ENCODE peak calls at places on chromosomes 12 and 14, in four cellular contexts. V is activated B cell treated with CpG ODN at 0.5 μM for 24 hours; K is CD8-positive, alpha-beta T cell; M is heart left ventricle. R is an unnamed sample.
A peak's percentile ranks its signal among the peaks of the same experiment; 100 is the strongest.

GRCh38 chr14:68713782-68714181 is 79.1 kb downstream of the ZFP36L1 start:
- DNase-seq in V (no peak), K (no peak), M (no peak), R (no peak)

GRCh38 chr14:59313063-59314018 is 124.9 kb downstream of the DAAM1 start:
- DNase-seq in V (no peak), K (no peak), M (no peak), R (no peak)

GRCh38 chr12:56929780-56930179 is 4.4 kb downstream of the SDR9C7 start:
- DNase-seq in V (no peak), K (no peak), M (no peak), R (no peak)

GRCh38 chr12:6615802-6616201 is 8.6 kb upstream of the CHD4 start:
- DNase-seq in V (no peak), K (no peak), M (no peak), R (no peak)

GRCh38 chr12:93427779-93428564 is 13.8 kb downstream of the UBE2N start:
- DNase-seq in V (no peak), K (no peak), M (no peak), R (no peak)

GRCh38 chr14:106813477-106813823 is 1287.1 kb downstream of the TMEM121 start:
- DNase-seq in V (no peak), K (no peak), M (no peak), R (no peak)

GRCh38 chr14:54267172-54267571 is 129.6 kb upstream of the CDKN3 start:
- DNase-seq in V (no peak), K (no peak), M (no peak), R (no peak)

GRCh38 chr14:46063872-46064271 is 587.7 kb downstream of the RPL10L start:
- DNase-seq in V (no peak), K (no peak), M (no peak), R (no peak)

GRCh38 chr12:3251691-3252090 is 174.5 kb downstream of the TSPAN9 start:
- DNase-seq in V (no peak), K (no peak), M (peak; percentile 65), R (no peak)

GRCh38 chr14:99881011-99881410 is 87.8 kb downstream of the EML1 start:
- DNase-seq in V (no peak), K (no peak), M (no peak), R (no peak)

GRCh38 chr14:89516173-89516572 is 99.1 kb upstream of the FOXN3 start:
- DNase-seq in V (no peak), K (no peak), M (no peak), R (no peak)

GRCh38 chr14:30779210-30779609 is 95.1 kb upstream of the COCH start:
- DNase-seq in V (no peak), K (no peak), M (no peak), R (no peak)

GRCh38 chr14:96662116-96662901 is 134.9 kb upstream of the VRK1 start:
- DNase-seq in V (no peak), K (no peak), M (no peak), R (no peak)

GRCh38 chr14:42229294-42229693 is 622.6 kb downstream of the LRFN5 start:
- DNase-seq in V (no peak), K (no peak), M (no peak), R (no peak)

GRCh38 chr14:35121026-35121886 is 534 bp downstream of the PPP2R3C start:
- DNase-seq in V (no peak), K (no peak), M (no peak), R (no peak)

GRCh38 chr14:49954171-49954631 is 61.3 kb downstream of the ARF6 start:
- DNase-seq in V (no peak), K (no peak), M (no peak), R (no peak)

GRCh38 chr12:1533205-1533601 is 61.2 kb downstream of the FBXL14 start:
- DNase-seq in V (no peak), K (no peak), M (no peak), R (no peak)

GRCh38 chr14:63909984-63910383 is 57.2 kb downstream of the SYNE2 start:
- DNase-seq in V (no peak), K (no peak), M (no peak), R (no peak)

GRCh38 chr14:20262642-20263128 is 23.6 kb downstream of the OR11H4 start:
- DNase-seq in V (no peak), K (no peak), M (no peak), R (no peak)

GRCh38 chr14:42523656-42524055 is 917.0 kb downstream of the LRFN5 start:
- DNase-seq in V (no peak), K (no peak), M (no peak), R (no peak)

GRCh38 chr12:22101749-22102243 is 55.8 kb downstream of the CMAS start:
- DNase-seq in V (no peak), K (no peak), M (peak; percentile 31), R (peak; percentile 45)

GRCh38 chr12:644818-645552 is 18.3 kb downstream of the NINJ2 start:
- DNase-seq in V (no peak), K (no peak), M (no peak), R (no peak)

GRCh38 chr14:69260246-69260978 is 454 bp downstream of the GALNT16 start:
- DNase-seq in V (no peak), K (no peak), M (no peak), R (no peak)

GRCh38 chr14:76257842-76258397 is 106.2 kb downstream of the GPATCH2L start:
- DNase-seq in V (no peak), K (no peak), M (no peak), R (no peak)

GRCh38 chr12:30774599-30774998 is 19.8 kb upstream of the CAPRIN2 start:
- DNase-seq in V (no peak), K (no peak), M (no peak), R (no peak)

GRCh38 chr12:120260607-120261006 is 4.9 kb downstream of the PXN start:
- DNase-seq in V (no peak), K (no peak), M (no peak), R (no peak)

GRCh38 chr12:46798056-46798455 is 27.7 kb downstream of the SLC38A4 start:
- DNase-seq in V (no peak), K (no peak), M (no peak), R (no peak)

GRCh38 chr12:11105546-11105945 is 13.4 kb upstream of the TAS2R43 start:
- DNase-seq in V (no peak), K (no peak), M (no peak), R (no peak)

GRCh38 chr12:81668475-81668874 is 90.7 kb downstream of the PPFIA2 start:
- DNase-seq in V (no peak), K (no peak), M (no peak), R (no peak)

GRCh38 chr14:33386771-33387170 is 448.1 kb downstream of the NPAS3 start:
- DNase-seq in V (no peak), K (no peak), M (no peak), R (no peak)

GRCh38 chr14:58171090-58171489 is 19.1 kb upstream of the ARMH4 start:
- DNase-seq in V (no peak), K (no peak), M (peak; percentile 50), R (peak; percentile 72)

GRCh38 chr14:92584856-92585255 is 71.3 kb downstream of the RIN3 start:
- DNase-seq in V (no peak), K (no peak), M (no peak), R (peak; percentile 81)

GRCh38 chr14:96390965-96391292 is 999 bp upstream of the AK7 start:
- DNase-seq in V (no peak), K (no peak), M (no peak), R (no peak)

GRCh38 chr12:2779281-2779680 is 15.5 kb upstream of the FKBP4 start:
- DNase-seq in V (no peak), K (no peak), M (no peak), R (no peak)

GRCh38 chr12:108832730-108833354 is 24.5 kb downstream of the SSH1 start:
- DNase-seq in V (no peak), K (no peak), M (no peak), R (no peak)

GRCh38 chr14:99686557-99687283 is 2.6 kb downstream of the CYP46A1 start:
- DNase-seq in V (no peak), K (no peak), M (no peak), R (no peak)

GRCh38 chr12:100867639-100868393 is 73.2 kb downstream of the ANO4 start:
- DNase-seq in V (no peak), K (no peak), M (no peak), R (no peak)

GRCh38 chr12:42483534-42483857 is 106.0 kb downstream of the PRICKLE1 start:
- DNase-seq in V (peak; percentile 69), K (no peak), M (peak; percentile 64), R (no peak)
- TF ChIP-seq CTCF in V (no peak), K (no peak), M (peak; percentile 10), R (no peak)

GRCh38 chr12:130992448-130992847 is 38.7 kb downstream of the ADGRD1 start:
- DNase-seq in V (no peak), K (no peak), M (no peak), R (no peak)
- TF ChIP-seq CTCF in V (no peak), K (no peak), M (no peak), R (no peak)

GRCh38 chr12:27523642-27524488 is at the start of gene PPFIBP1:
- DNase-seq in V (peak; percentile 81), K (peak; percentile 97), M (peak; percentile 99), R (peak; percentile 93)
- TF ChIP-seq CTCF in V (no peak), K (no peak), M (peak; percentile 19), R (no peak)

GRCh38 chr14:52923902-52924575 is 26.8 kb downstream of the FERMT2 start:
- DNase-seq in V (no peak), K (no peak), M (no peak), R (no peak)
- TF ChIP-seq CTCF in V (no peak), K (no peak), M (peak; percentile 24), R (no peak)

DNA sequence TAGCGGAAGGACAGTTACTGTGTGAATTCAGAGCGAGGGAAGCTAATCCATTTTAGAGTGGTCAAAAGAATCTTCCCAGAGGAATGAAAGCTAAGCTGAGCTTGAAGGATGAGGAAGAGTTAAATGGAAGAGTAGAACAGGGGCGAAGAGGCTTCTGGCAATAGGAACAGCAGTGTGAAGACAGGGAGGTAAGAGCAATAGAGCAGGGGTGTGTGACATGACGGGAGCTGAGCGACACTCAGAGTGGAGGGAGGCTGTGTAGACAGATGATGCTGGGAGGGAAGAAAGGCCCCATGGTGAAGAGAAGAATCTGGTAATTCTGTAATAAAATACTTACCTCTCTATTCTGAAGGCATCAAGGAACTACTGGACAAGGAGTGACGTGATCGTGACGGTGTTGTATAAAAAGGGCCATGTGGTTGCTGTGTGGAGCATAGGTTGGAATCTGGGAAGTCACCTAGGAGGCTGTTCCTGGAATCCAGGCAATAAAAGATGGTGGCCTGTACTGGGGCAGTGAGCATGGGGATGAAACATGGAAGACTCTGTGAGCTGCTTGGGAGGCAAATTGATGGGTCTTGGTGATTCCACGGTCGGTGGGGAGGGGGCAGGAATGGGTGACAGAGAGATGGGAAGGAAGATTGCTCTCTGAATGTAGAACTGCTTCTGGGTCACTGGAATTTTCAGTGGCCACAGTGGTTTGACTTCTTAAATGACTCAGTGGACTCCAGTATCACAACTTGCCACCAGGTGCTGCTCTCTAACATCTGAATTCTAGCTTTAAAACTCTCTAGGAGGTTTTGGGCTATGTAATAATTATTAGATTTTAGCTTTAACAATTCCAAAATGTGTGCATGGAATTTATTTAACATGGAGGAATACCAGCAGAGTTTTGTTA is 164.1 kb downstream of the ATP23 start:
- DNase-seq in V (no peak), K (no peak), M (no peak), R (no peak)
- TF ChIP-seq CTCF in V (no peak), K (no peak), M (peak; percentile 31), R (no peak)

GRCh38 chr12:114006482-114007425 is 40.6 kb upstream of the RBM19 start:
- DNase-seq in V (no peak), K (no peak), M (no peak), R (no peak)
- TF ChIP-seq CTCF in V (no peak), K (no peak), M (no peak), R (no peak)